ENCODE peak calls at places on chromosomes 1 and 21, in nine cellular contexts. One of them, this sample, is unnamed.

GRCh38 chr1:205494119-205494518 is 10.3 kb upstream of the CDK18 start:
- DNase-seq in IMR-90: no peak
- DNase-seq in gastrocnemius medialis: no peak
- DNase-seq in A549: no peak
- DNase-seq in adrenal gland: no peak
- DNase-seq in heart left ventricle: no peak
- DNase-seq in spleen: no peak
- DNase-seq in endothelial cell of umbilical vein: no peak
- DNase-seq in esophagus muscularis mucosa: no peak
- DNase-seq in this sample: no peak

GRCh38 chr1:222539951-222540597 is 7.8 kb downstream of the HHIPL2 start:
- DNase-seq in gastrocnemius medialis: no peak
- DNase-seq in A549: no peak
- DNase-seq in heart left ventricle: no peak
- DNase-seq in esophagus muscularis mucosa: peak
- DNase-seq in endothelial cell of umbilical vein: no peak
- DNase-seq in IMR-90: peak
- DNase-seq in adrenal gland: no peak
- DNase-seq in spleen: no peak
- DNase-seq in this sample: no peak

GRCh38 chr1:159920202-159920601 is 5.1 kb downstream of the TAGLN2 start:
- DNase-seq in endothelial cell of umbilical vein: no peak
- DNase-seq in heart left ventricle: no peak
- DNase-seq in IMR-90: no peak
- DNase-seq in gastrocnemius medialis: no peak
- DNase-seq in esophagus muscularis mucosa: no peak
- DNase-seq in spleen: peak
- DNase-seq in A549: no peak
- DNase-seq in adrenal gland: no peak
- DNase-seq in this sample: no peak

GRCh38 chr1:184691719-184692324 is 62.8 kb downstream of the EDEM3 start:
- DNase-seq in A549: peak
- DNase-seq in esophagus muscularis mucosa: no peak
- DNase-seq in gastrocnemius medialis: no peak
- DNase-seq in IMR-90: peak
- DNase-seq in endothelial cell of umbilical vein: peak
- DNase-seq in adrenal gland: no peak
- DNase-seq in heart left ventricle: no peak
- DNase-seq in spleen: no peak
- DNase-seq in this sample: no peak

GRCh38 chr1:159953866-159954515 is at the start of gene SLAMF9:
- DNase-seq in spleen: peak
- DNase-seq in esophagus muscularis mucosa: no peak
- DNase-seq in A549: peak
- DNase-seq in heart left ventricle: no peak
- DNase-seq in adrenal gland: no peak
- DNase-seq in gastrocnemius medialis: no peak
- DNase-seq in IMR-90: peak
- DNase-seq in endothelial cell of umbilical vein: no peak
- DNase-seq in this sample: no peak

GRCh38 chr1:218304281-218305039 is 19.4 kb downstream of the RRP15 start:
- DNase-seq in gastrocnemius medialis: no peak
- DNase-seq in endothelial cell of umbilical vein: no peak
- DNase-seq in heart left ventricle: peak
- DNase-seq in IMR-90: peak
- DNase-seq in esophagus muscularis mucosa: no peak
- DNase-seq in spleen: no peak
- DNase-seq in A549: no peak
- DNase-seq in adrenal gland: peak
- DNase-seq in this sample: no peak

GRCh38 chr1:204834329-204834728 is 36.3 kb upstream of the NFASC start:
- DNase-seq in endothelial cell of umbilical vein: no peak
- DNase-seq in esophagus muscularis mucosa: no peak
- DNase-seq in spleen: no peak
- DNase-seq in adrenal gland: no peak
- DNase-seq in gastrocnemius medialis: no peak
- DNase-seq in heart left ventricle: no peak
- DNase-seq in IMR-90: no peak
- DNase-seq in A549: no peak
- DNase-seq in this sample: no peak

GRCh38 chr1:235023197-235024044 is 105.2 kb downstream of the TOMM20 start:
- DNase-seq in IMR-90: no peak
- DNase-seq in A549: no peak
- DNase-seq in gastrocnemius medialis: no peak
- DNase-seq in endothelial cell of umbilical vein: no peak
- DNase-seq in spleen: peak
- DNase-seq in esophagus muscularis mucosa: no peak
- DNase-seq in heart left ventricle: no peak
- DNase-seq in adrenal gland: peak
- DNase-seq in this sample: peak

GRCh38 chr21:32096411-32096810 is 182.4 kb downstream of the MIS18A start:
- DNase-seq in IMR-90: no peak
- DNase-seq in endothelial cell of umbilical vein: peak
- DNase-seq in heart left ventricle: no peak
- DNase-seq in adrenal gland: peak
- DNase-seq in spleen: no peak
- DNase-seq in gastrocnemius medialis: no peak
- DNase-seq in esophagus muscularis mucosa: no peak
- DNase-seq in A549: peak
- DNase-seq in this sample: no peak

GRCh38 chr1:6392081-6392879 is 1.3 kb downstream of the ACOT7 start:
- DNase-seq in spleen: no peak
- DNase-seq in endothelial cell of umbilical vein: peak
- DNase-seq in gastrocnemius medialis: no peak
- DNase-seq in esophagus muscularis mucosa: no peak
- DNase-seq in IMR-90: no peak
- DNase-seq in A549: no peak
- DNase-seq in adrenal gland: no peak
- DNase-seq in heart left ventricle: no peak
- DNase-seq in this sample: no peak

GRCh38 chr1:68322837-68323687 is 90.7 kb upstream of the WLS start:
- DNase-seq in IMR-90: peak
- DNase-seq in gastrocnemius medialis: peak
- DNase-seq in esophagus muscularis mucosa: no peak
- DNase-seq in spleen: no peak
- DNase-seq in A549: no peak
- DNase-seq in adrenal gland: peak
- DNase-seq in heart left ventricle: no peak
- DNase-seq in endothelial cell of umbilical vein: no peak
- DNase-seq in this sample: no peak

GRCh38 chr1:20228314-20228713 is 42.0 kb upstream of the PLA2G2C start:
- DNase-seq in spleen: no peak
- DNase-seq in adrenal gland: no peak
- DNase-seq in heart left ventricle: no peak
- DNase-seq in A549: no peak
- DNase-seq in esophagus muscularis mucosa: no peak
- DNase-seq in gastrocnemius medialis: no peak
- DNase-seq in endothelial cell of umbilical vein: no peak
- DNase-seq in IMR-90: no peak
- DNase-seq in this sample: no peak

GRCh38 chr1:44405804-44406743 is 1.0 kb downstream of the RNF220 start:
- DNase-seq in esophagus muscularis mucosa: no peak
- DNase-seq in endothelial cell of umbilical vein: peak
- DNase-seq in adrenal gland: no peak
- DNase-seq in gastrocnemius medialis: no peak
- DNase-seq in spleen: peak
- DNase-seq in heart left ventricle: peak
- DNase-seq in A549: peak
- DNase-seq in IMR-90: no peak
- DNase-seq in this sample: peak

DNA sequence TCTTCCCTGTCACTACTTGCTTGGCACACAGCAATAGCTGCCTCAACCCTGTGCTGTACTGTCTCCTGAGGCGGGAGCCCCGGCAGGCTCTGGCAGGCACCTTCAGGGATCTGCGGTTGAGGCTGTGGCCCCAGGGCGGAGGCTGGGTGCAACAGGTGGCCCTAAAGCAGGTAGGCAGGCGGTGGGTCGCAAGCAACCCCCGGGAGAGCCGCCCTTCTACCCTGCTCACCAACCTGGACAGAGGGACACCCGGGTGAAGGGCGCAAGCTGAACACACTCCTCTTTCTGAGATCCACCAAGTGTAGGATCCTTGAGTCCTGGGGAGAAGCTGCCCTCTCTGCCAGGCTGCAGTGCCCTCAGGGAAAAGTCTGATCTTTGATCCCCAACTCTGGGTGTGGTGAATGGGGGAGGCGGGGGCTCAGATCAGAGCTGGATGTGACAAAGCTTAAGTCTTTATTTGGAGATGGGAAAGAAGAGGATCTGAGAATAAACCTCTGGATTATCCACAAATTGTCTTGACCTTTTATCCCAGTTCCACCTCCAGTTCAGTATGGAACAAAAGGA is 1.2 kb downstream of the RXFP4 start:
- DNase-seq in IMR-90: no peak
- DNase-seq in endothelial cell of umbilical vein: no peak
- DNase-seq in spleen: peak
- DNase-seq in gastrocnemius medialis: no peak
- DNase-seq in heart left ventricle: no peak
- DNase-seq in esophagus muscularis mucosa: no peak
- DNase-seq in A549: peak
- DNase-seq in adrenal gland: no peak
- DNase-seq in this sample: peak
- TF ChIP-seq POLR2A in IMR-90: no peak
- TF ChIP-seq POLR2A in endothelial cell of umbilical vein: no peak
- TF ChIP-seq POLR2A in spleen: no peak
- TF ChIP-seq POLR2A in gastrocnemius medialis: no peak
- TF ChIP-seq POLR2A in heart left ventricle: no peak
- TF ChIP-seq POLR2A in esophagus muscularis mucosa: no peak
- TF ChIP-seq POLR2A in A549: no peak
- TF ChIP-seq POLR2A in adrenal gland: no peak
- TF ChIP-seq POLR2A in this sample: peak

DNA sequence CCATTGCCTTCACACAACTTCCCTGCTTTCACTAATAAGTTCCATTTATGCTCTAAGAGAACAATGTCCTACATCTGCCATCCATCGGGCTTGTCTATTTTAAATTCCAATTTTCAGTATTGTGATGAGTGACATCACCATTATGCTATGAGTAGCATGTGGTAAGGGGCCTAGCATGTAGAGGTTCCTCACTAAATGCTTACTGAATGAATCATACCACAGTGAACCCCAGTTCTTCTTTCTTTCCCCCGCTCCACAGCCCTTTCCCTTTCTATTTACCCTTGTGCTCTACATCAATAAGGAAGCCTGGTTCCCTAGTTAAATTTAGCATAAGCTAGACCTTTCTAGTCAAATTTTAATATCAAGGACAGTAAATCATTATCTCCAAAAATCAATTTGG is 195.0 kb upstream of the RGS18 start:
- DNase-seq in endothelial cell of umbilical vein: no peak
- DNase-seq in IMR-90: peak
- DNase-seq in esophagus muscularis mucosa: no peak
- DNase-seq in spleen: no peak
- DNase-seq in heart left ventricle: no peak
- DNase-seq in adrenal gland: no peak
- DNase-seq in gastrocnemius medialis: no peak
- DNase-seq in A549: no peak
- DNase-seq in this sample: no peak
- H3K27ac ChIP-seq in endothelial cell of umbilical vein: no peak
- H3K27ac ChIP-seq in IMR-90: no peak
- H3K27ac ChIP-seq in esophagus muscularis mucosa: no peak
- H3K27ac ChIP-seq in spleen: no peak
- H3K27ac ChIP-seq in heart left ventricle: no peak
- H3K27ac ChIP-seq in adrenal gland: no peak
- H3K27ac ChIP-seq in gastrocnemius medialis: no peak
- H3K27ac ChIP-seq in A549: no peak
- H3K27ac ChIP-seq in this sample: no peak

GRCh38 chr1:112708489-112708888 is 1.6 kb upstream of the RHOC start:
- DNase-seq in gastrocnemius medialis: no peak
- DNase-seq in spleen: no peak
- DNase-seq in esophagus muscularis mucosa: no peak
- DNase-seq in IMR-90: no peak
- DNase-seq in A549: no peak
- DNase-seq in adrenal gland: no peak
- DNase-seq in endothelial cell of umbilical vein: no peak
- DNase-seq in heart left ventricle: no peak
- DNase-seq in this sample: no peak

GRCh38 chr1:112707217-112708001 is 482 bp upstream of the RHOC start:
- DNase-seq in endothelial cell of umbilical vein: peak
- DNase-seq in gastrocnemius medialis: peak
- DNase-seq in A549: peak
- DNase-seq in heart left ventricle: peak
- DNase-seq in spleen: peak
- DNase-seq in adrenal gland: peak
- DNase-seq in esophagus muscularis mucosa: peak
- DNase-seq in IMR-90: peak
- DNase-seq in this sample: peak

GRCh38 chr1:112710159-112710558 is 3.2 kb upstream of the RHOC start:
- DNase-seq in A549: no peak
- DNase-seq in gastrocnemius medialis: no peak
- DNase-seq in heart left ventricle: no peak
- DNase-seq in spleen: peak
- DNase-seq in IMR-90: no peak
- DNase-seq in adrenal gland: no peak
- DNase-seq in endothelial cell of umbilical vein: no peak
- DNase-seq in esophagus muscularis mucosa: no peak
- DNase-seq in this sample: no peak

GRCh38 chr1:112706505-112707216 is at the start of gene RHOC:
- DNase-seq in heart left ventricle: peak
- DNase-seq in endothelial cell of umbilical vein: no peak
- DNase-seq in adrenal gland: peak
- DNase-seq in esophagus muscularis mucosa: no peak
- DNase-seq in spleen: peak
- DNase-seq in A549: no peak
- DNase-seq in IMR-90: peak
- DNase-seq in gastrocnemius medialis: no peak
- DNase-seq in this sample: peak

DNA sequence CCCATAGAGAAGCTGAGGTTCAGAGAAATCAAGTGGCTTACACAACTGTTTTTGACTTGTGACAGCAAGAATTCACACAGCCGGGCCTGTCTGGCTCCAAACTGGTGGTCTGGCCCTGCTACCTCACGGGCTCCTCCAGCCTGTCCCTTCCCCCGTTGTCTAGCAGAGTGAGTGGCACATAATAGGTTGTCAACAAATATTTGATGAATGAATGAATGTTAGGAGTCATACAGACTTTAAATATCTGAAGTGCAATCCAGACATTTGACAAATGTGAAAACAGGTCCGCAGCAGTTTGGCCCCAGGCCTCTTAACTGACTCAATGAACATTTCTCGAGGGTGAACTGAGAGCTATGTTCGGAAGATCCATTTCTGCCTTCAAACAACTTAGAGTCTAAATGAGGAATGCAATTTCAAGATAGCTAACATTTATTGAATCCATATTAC is 1.1 kb upstream of the RHOC start:
- DNase-seq in A549: no peak
- DNase-seq in heart left ventricle: no peak
- DNase-seq in esophagus muscularis mucosa: no peak
- DNase-seq in adrenal gland: no peak
- DNase-seq in spleen: peak
- DNase-seq in gastrocnemius medialis: no peak
- DNase-seq in endothelial cell of umbilical vein: no peak
- DNase-seq in IMR-90: no peak
- DNase-seq in this sample: no peak
- H3K4me3 ChIP-seq in A549: peak
- H3K4me3 ChIP-seq in heart left ventricle: no peak
- H3K4me3 ChIP-seq in esophagus muscularis mucosa: no peak
- H3K4me3 ChIP-seq in adrenal gland: no peak
- H3K4me3 ChIP-seq in spleen: no peak
- H3K4me3 ChIP-seq in gastrocnemius medialis: no peak
- H3K4me3 ChIP-seq in endothelial cell of umbilical vein: no peak
- H3K4me3 ChIP-seq in IMR-90: no peak
- H3K4me3 ChIP-seq in this sample: no peak

GRCh38 chr1:53326598-53327182 is 1.2 kb downstream of the LRP8 start:
- DNase-seq in esophagus muscularis mucosa: no peak
- DNase-seq in heart left ventricle: no peak
- DNase-seq in A549: no peak
- DNase-seq in spleen: peak
- DNase-seq in gastrocnemius medialis: no peak
- DNase-seq in endothelial cell of umbilical vein: peak
- DNase-seq in IMR-90: no peak
- DNase-seq in adrenal gland: no peak
- DNase-seq in this sample: no peak
- TF ChIP-seq POLR2A in esophagus muscularis mucosa: no peak
- TF ChIP-seq POLR2A in heart left ventricle: no peak
- TF ChIP-seq POLR2A in A549: no peak
- TF ChIP-seq POLR2A in spleen: no peak
- TF ChIP-seq POLR2A in gastrocnemius medialis: no peak
- TF ChIP-seq POLR2A in endothelial cell of umbilical vein: peak
- TF ChIP-seq POLR2A in IMR-90: no peak
- TF ChIP-seq POLR2A in adrenal gland: no peak
- TF ChIP-seq POLR2A in this sample: no peak